ENCODE peak calls at places on chromosomes 1 and 21, in five cellular contexts. V is neuronal stem cell, I is IMR-90, R is mesenchymal stem cell, T is H1. Y is an unnamed sample.
A peak's percentile ranks its signal among the peaks of the same experiment; 100 is the strongest.

GRCh38 chr1:109912214-109912861 is 1.7 kb downstream of the CSF1 start:
- DNase-seq in V (no peak), I (no peak), R (peak; percentile 27), T (no peak), Y (no peak)

GRCh38 chr1:201169203-201169602 is 14.9 kb upstream of the TMEM9 start:
- DNase-seq in V (no peak), I (no peak), R (no peak), T (no peak), Y (no peak)

GRCh38 chr1:74753104-74753503 is 20.2 kb downstream of the TYW3 start:
- DNase-seq in V (no peak), I (no peak), R (no peak), T (no peak), Y (no peak)

GRCh38 chr1:24151175-24151533 is 8.2 kb upstream of the IL22RA1 start:
- DNase-seq in V (peak; percentile 71), I (no peak), R (no peak), T (peak; percentile 89), Y (peak; percentile 98)

GRCh38 chr1:21605012-21605715 is 64.0 kb downstream of the RAP1GAP start:
- DNase-seq in V (no peak), I (no peak), R (no peak), T (no peak), Y (no peak)

GRCh38 chr1:92754000-92754787 is 30.7 kb downstream of the EVI5 start:
- DNase-seq in V (no peak), I (peak; percentile 90), R (peak; percentile 69), T (no peak), Y (no peak)

GRCh38 chr1:162003061-162003824 is 20.4 kb downstream of the OLFML2B start:
- DNase-seq in V (no peak), I (peak; percentile 86), R (peak; percentile 84), T (no peak), Y (no peak)

GRCh38 chr1:66998972-66999371 is 55.0 kb downstream of the SLC35D1 start:
- DNase-seq in V (no peak), I (peak; percentile 38), R (no peak), T (no peak), Y (no peak)

GRCh38 chr1:7516341-7516740 is 254.8 kb upstream of the VAMP3 start:
- DNase-seq in V (no peak), I (peak; percentile 41), R (no peak), T (no peak), Y (peak; percentile 63)

GRCh38 chr1:54037476-54037875 is 15.5 kb downstream of the TMEM59 start:
- DNase-seq in V (no peak), I (peak; percentile 60), R (no peak), T (no peak), Y (no peak)

GRCh38 chr1:60035925-60036324 is 37.6 kb downstream of the C1orf87 start:
- DNase-seq in V (no peak), I (no peak), R (no peak), T (no peak), Y (no peak)

GRCh38 chr1:183567584-183567983 is 22.7 kb downstream of the NCF2 start:
- DNase-seq in V (no peak), I (peak; percentile 47), R (no peak), T (no peak), Y (no peak)

GRCh38 chr1:95888877-95889799 is 655.1 kb downstream of the RWDD3 start:
- DNase-seq in V (peak; percentile 3), I (no peak), R (no peak), T (no peak), Y (peak; percentile 27)

GRCh38 chr1:156465747-156466365 is 34.7 kb downstream of the MEF2D start:
- DNase-seq in V (no peak), I (no peak), R (no peak), T (no peak), Y (no peak)

GRCh38 chr1:61293986-61294504 is 211.7 kb downstream of the NFIA start:
- DNase-seq in V (no peak), I (peak; percentile 24), R (no peak), T (no peak), Y (no peak)

GRCh38 chr1:118503747-118504146 is 318.7 kb upstream of the SPAG17 start:
- DNase-seq in V (no peak), I (no peak), R (no peak), T (no peak), Y (no peak)

GRCh38 chr1:29903767-29904166 is 667.4 kb downstream of the PTPRU start:
- DNase-seq in V (no peak), I (no peak), R (no peak), T (no peak), Y (no peak)

GRCh38 chr1:202085682-202086373 is 36.9 kb upstream of the GPR37L1 start:
- DNase-seq in V (no peak), I (peak; percentile 35), R (peak; percentile 42), T (no peak), Y (peak; percentile 54)

GRCh38 chr1:9590945-9591668 is 2.4 kb downstream of the TMEM201 start:
- DNase-seq in V (no peak), I (no peak), R (no peak), T (no peak), Y (no peak)

GRCh38 chr21:41764558-41765392 is 2.1 kb downstream of the RIPK4 start:
- DNase-seq in V (no peak), I (no peak), R (no peak), T (no peak), Y (no peak)

GRCh38 chr21:31310750-31311149 is 33.3 kb downstream of the TIAM1 start:
- DNase-seq in V (no peak), I (peak; percentile 81), R (peak; percentile 5), T (no peak), Y (peak; percentile 10)

GRCh38 chr1:74641876-74642275 is 31.7 kb downstream of the ERICH3 start:
- DNase-seq in V (no peak), I (no peak), R (no peak), T (no peak), Y (no peak)

GRCh38 chr1:21175324-21175669 is 1.4 kb downstream of the EIF4G3 start:
- DNase-seq in V (no peak), I (peak; percentile 27), R (peak; percentile 60), T (no peak), Y (no peak)

GRCh38 chr1:185400057-185400456 is 83.0 kb upstream of the IVNS1ABP start:
- DNase-seq in V (no peak), I (peak; percentile 81), R (peak; percentile 46), T (no peak), Y (no peak)

GRCh38 chr1:170732262-170732595 is 68.3 kb downstream of the PRRX1 start:
- DNase-seq in V (no peak), I (peak; percentile 60), R (no peak), T (no peak), Y (no peak)

GRCh38 chr1:97384294-97384952 is 536.4 kb downstream of the DPYD start:
- DNase-seq in V (no peak), I (peak; percentile 92), R (peak; percentile 46), T (no peak), Y (peak; percentile 9)

GRCh38 chr1:21289700-21290545 is at the start of gene ECE1:
- DNase-seq in V (no peak), I (no peak), R (peak; percentile 41), T (no peak), Y (peak; percentile 76)

DNA sequence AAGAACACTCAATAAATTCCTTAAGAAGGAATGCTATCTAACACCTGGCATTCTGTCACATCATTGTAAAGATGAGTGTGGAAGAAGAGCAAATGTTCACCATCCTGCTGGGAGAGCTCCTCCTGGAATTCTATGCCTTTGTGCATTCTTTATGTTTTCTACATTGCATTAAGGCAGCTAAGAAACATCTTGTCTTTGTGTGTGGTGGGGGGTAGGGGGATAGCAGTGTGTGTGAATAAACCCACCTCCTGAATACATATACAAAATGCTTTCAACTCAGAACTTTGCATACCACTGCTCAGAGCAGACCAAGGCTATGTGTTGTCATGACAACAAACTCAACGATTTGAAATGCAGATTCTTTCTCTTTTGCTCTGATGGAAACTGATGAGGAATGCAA is 193.6 kb upstream of the KAZN start:
- DNase-seq in V (no peak), I (peak; percentile 6), R (no peak), T (no peak), Y (peak; percentile 67)
- H3K4me3 ChIP-seq in V (no peak overlapping the region), I (no peak overlapping the region), R (no peak overlapping the region), T (peak overlapping the region; percentile 4), Y (no peak overlapping the region)

GRCh38 chr1:119651133-119651532 is 3.1 kb upstream of the ZNF697 start:
- DNase-seq in V (no peak), I (no peak), R (no peak), T (no peak), Y (peak; percentile 65)
- H2BK15ac ChIP-seq in V (no peak overlapping the region), I (no peak overlapping the region), R (no peak overlapping the region), T (no peak overlapping the region), Y (no peak overlapping the region)

DNA sequence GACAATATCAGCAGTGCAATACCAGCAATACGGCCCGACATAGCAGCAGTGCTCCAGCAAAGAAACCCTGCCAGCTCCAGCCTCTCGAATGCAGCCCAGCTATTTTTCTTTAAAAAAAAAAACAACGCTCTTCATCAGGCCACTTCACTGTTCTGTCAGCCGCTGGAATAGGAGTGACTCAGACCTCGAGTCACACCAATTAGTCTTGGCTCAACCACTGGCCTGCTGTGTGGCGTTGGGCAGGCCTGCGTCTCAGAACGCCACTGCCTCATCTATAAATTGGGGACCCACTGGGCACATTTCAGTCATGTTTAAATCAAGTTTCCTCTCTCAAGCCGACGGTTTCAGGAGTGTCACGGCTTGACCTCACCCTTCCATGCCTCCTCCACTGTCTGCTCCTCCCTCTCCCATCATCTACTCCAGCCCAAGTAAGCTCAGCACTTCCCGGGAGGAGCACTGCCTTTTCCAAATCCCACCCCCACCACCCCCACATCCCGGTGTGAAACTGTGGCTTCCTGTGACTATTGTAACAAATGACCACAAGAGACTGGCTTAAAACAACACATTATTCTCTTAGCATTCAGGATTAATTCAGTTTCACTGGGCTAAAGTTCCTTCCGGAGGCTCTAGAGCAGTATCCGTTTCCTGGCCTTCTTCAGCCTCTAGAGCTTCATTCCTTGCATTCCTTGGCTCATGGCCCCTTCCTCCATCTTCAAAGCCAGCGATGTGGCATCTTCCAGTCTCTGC is 71.9 kb upstream of the EFHD2 start:
- DNase-seq in V (no peak), I (peak; percentile 85), R (peak; percentile 89), T (no peak), Y (peak; percentile 19)
- H3K4me3 ChIP-seq in V (no peak overlapping the region), I (no peak overlapping the region), R (peak overlapping the region; percentile 21), T (no peak overlapping the region), Y (no peak overlapping the region)

GRCh38 chr1:15886613-15887167 is 39.2 kb downstream of the SPEN start:
- DNase-seq in V (no peak), I (no peak), R (no peak), T (no peak), Y (no peak)

GRCh38 chr1:15885269-15885668 is 37.8 kb downstream of the SPEN start:
- DNase-seq in V (no peak), I (no peak), R (no peak), T (no peak), Y (no peak)

GRCh38 chr1:15883326-15883725 is 35.8 kb downstream of the SPEN start:
- DNase-seq in V (no peak), I (no peak), R (no peak), T (no peak), Y (peak; percentile 26)

GRCh38 chr1:15884477-15884876 is 37.0 kb downstream of the SPEN start:
- DNase-seq in V (no peak), I (no peak), R (no peak), T (no peak), Y (no peak)

GRCh38 chr1:15885701-15886612 is 38.5 kb downstream of the SPEN start:
- DNase-seq in V (peak; percentile 73), I (peak; percentile 86), R (peak; percentile 92), T (peak; percentile 58), Y (peak; percentile 94)
- H2BK15ac ChIP-seq in V (no peak overlapping the region), I (peak overlapping the region; percentile 78), R (no peak overlapping the region), T (no peak overlapping the region), Y (no peak overlapping the region)

Y was measured in mesendoderm.